ENCODE peak calls at places on chromosomes 5 and 9, in six cellular contexts. C is CD4-positive, alpha-beta memory T cell; J is small intestine; T is kidney; Z is PC-3; Q is aorta. D is an unnamed sample.

GRCh38 chr9:91583161-91583875 is 159.7 kb upstream of the NFIL3 start:
- DNase-seq in C (no peak), J (no peak), T (no peak), Z (no peak), Q (no peak), D (no peak)

GRCh38 chr9:2291980-2292704 is 277.0 kb downstream of the SMARCA2 start:
- DNase-seq in C (no peak), J (no peak), T (no peak), Z (peak; percentile 55), Q (no peak), D (no peak)

GRCh38 chr5:136457390-136458094 is 92.2 kb upstream of the TRPC7 start:
- DNase-seq in C (no peak), J (no peak), T (no peak), Z (no peak), Q (no peak), D (no peak)

GRCh38 chr9:128912270-128912853 is 8.4 kb upstream of the PHYHD1 start:
- DNase-seq in C (no peak), J (no peak), T (no peak), Z (peak; percentile 95), Q (no peak), D (no peak)

GRCh38 chr5:160511280-160511929 is 89.8 kb downstream of the PTTG1 start:
- DNase-seq in C (no peak), J (no peak), T (no peak), Z (no peak), Q (no peak), D (no peak)

GRCh38 chr5:75675779-75676178 is 41.5 kb downstream of the POC5 start:
- DNase-seq in C (no peak), J (no peak), T (no peak), Z (no peak), Q (no peak), D (no peak)

GRCh38 chr9:933356-933755 is 43.1 kb upstream of the DMRT3 start:
- DNase-seq in C (no peak), J (no peak), T (no peak), Z (no peak), Q (no peak), D (no peak)

GRCh38 chr9:131733601-131734061 is 6.2 kb downstream of the RAPGEF1 start:
- DNase-seq in C (no peak), J (peak; percentile 59), T (peak; percentile 77), Z (peak; percentile 94), Q (no peak), D (peak; percentile 35)

GRCh38 chr9:29325855-29326254 is 1752.6 kb upstream of the C9orf72 start:
- DNase-seq in C (no peak), J (no peak), T (no peak), Z (no peak), Q (no peak), D (no peak)

GRCh38 chr5:58872670-58873273 is 289.9 kb downstream of the RAB3C start:
- DNase-seq in C (no peak), J (no peak), T (no peak), Z (no peak), Q (no peak), D (no peak)

GRCh38 chr9:63817622-63818518 is 1467.1 kb downstream of the FOXD4L5 start:
- DNase-seq in C (peak; percentile 49), J (peak; percentile 13), T (peak; percentile 94), Z (no peak), Q (peak; percentile 88), D (peak; percentile 41)

GRCh38 chr5:68731255-68731654 is 362.6 kb upstream of the SLC30A5 start:
- DNase-seq in C (no peak), J (no peak), T (no peak), Z (no peak), Q (no peak), D (no peak)

GRCh38 chr5:68725905-68726683 is 367.7 kb upstream of the SLC30A5 start:
- DNase-seq in C (no peak), J (no peak), T (no peak), Z (no peak), Q (no peak), D (no peak)

GRCh38 chr5:68722357-68722756 is 371.5 kb upstream of the SLC30A5 start:
- DNase-seq in C (no peak), J (no peak), T (no peak), Z (no peak), Q (no peak), D (no peak)

GRCh38 chr5:68730220-68731010 is 363.4 kb upstream of the SLC30A5 start:
- DNase-seq in C (no peak), J (no peak), T (no peak), Z (no peak), Q (no peak), D (no peak)

DNA sequence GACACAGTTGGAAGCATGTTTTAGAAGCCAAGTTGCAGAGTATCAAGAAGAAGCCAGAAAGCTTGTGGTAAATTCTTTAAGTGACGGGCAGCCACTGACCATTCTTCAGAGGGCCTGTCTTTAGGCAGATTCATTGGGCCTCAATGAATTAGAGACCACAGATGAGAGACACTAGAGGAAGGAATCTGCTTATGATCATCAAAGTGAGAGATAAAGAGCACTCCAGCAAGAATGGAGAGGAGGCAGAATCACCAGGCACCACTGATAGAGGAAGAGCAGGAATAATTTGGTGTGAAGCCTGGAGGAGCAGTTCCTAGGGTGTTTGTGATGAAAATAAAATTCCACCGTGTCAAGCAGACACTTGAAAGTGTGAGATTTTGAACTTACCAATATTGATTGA is 365.9 kb upstream of the SLC30A5 start:
- DNase-seq in C (no peak), J (no peak), T (no peak), Z (no peak), Q (no peak), D (no peak)
- H3K4me1 ChIP-seq in C (no peaks in the 10 kb centered on the region), J (no peaks in the 10 kb centered on the region), T (peaks cover 3% of the 10 kb centered on the region), Z (no peaks in the 10 kb centered on the region), Q (no peaks in the 10 kb centered on the region), D (no peaks in the 10 kb centered on the region)

GRCh38 chr9:69323886-69324285 is 1.1 kb upstream of the ENTREP1 start:
- DNase-seq in C (no peak), J (peak; percentile 14), T (no peak), Z (no peak), Q (no peak), D (no peak)

GRCh38 chr9:69322256-69322655 is 2.8 kb upstream of the ENTREP1 start:
- DNase-seq in C (no peak), J (no peak), T (no peak), Z (no peak), Q (no peak), D (no peak)

GRCh38 chr9:69325409-69326212 is 596 bp downstream of the ENTREP1 start:
- DNase-seq in C (no peak), J (peak; percentile 38), T (peak; percentile 79), Z (no peak), Q (peak; percentile 71), D (peak; percentile 4)

GRCh38 chr9:69326261-69326660 is 1.2 kb downstream of the ENTREP1 start:
- DNase-seq in C (no peak), J (no peak), T (no peak), Z (no peak), Q (no peak), D (no peak)

GRCh38 chr9:69324549-69325401 is at the start of gene ENTREP1:
- DNase-seq in C (no peak), J (peak; percentile 75), T (peak; percentile 92), Z (peak; percentile 52), Q (peak; percentile 89), D (peak; percentile 7)
- H3K27ac ChIP-seq in C (no peak within 1 kb of the TSS), J (no peak within 1 kb of the TSS), T (peak within 1 kb of the TSS; percentile 29), Z (no peak within 1 kb of the TSS), Q (no peak within 1 kb of the TSS), D (no peak within 1 kb of the TSS)

DNA sequence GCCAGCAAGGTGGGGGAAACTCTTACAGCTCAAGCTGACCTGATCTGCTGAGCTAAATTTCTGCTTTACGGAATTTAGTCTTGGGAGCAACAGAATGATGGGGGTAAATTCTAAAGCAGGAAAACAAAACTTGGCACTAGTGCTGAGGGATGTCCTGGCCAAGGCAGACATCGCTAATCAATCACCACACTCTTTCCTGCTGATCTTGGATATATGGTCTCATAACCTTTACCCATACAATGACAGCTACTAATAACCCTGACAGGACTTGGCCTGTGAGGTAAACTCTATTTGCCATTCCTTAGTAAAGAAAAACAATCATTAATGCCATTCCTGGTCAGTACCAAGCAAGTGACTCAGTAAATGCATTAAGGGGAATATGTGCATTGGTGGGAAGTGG is 51.5 kb downstream of the PPARGC1B start:
- DNase-seq in C (no peak), J (peak; percentile 62), T (no peak), Z (peak; percentile 21), Q (peak; percentile 5), D (no peak)
- H3K4me1 ChIP-seq in C (peaks cover 5% of the 10 kb centered on the region), J (peaks cover 12% of the 10 kb centered on the region), T (peaks cover 11% of the 10 kb centered on the region), Z (peaks cover 19% of the 10 kb centered on the region), Q (no peaks in the 10 kb centered on the region), D (no peaks in the 10 kb centered on the region)

GRCh38 chr5:74652576-74652975 is 12.0 kb upstream of the ENC1 start:
- DNase-seq in C (no peak), J (no peak), T (no peak), Z (no peak), Q (no peak), D (no peak)

GRCh38 chr5:74651710-74652109 is 11.2 kb upstream of the ENC1 start:
- DNase-seq in C (no peak), J (peak; percentile 38), T (no peak), Z (no peak), Q (no peak), D (no peak)

GRCh38 chr5:74647096-74647495 is 6.6 kb upstream of the ENC1 start:
- DNase-seq in C (no peak), J (no peak), T (no peak), Z (no peak), Q (no peak), D (no peak)

GRCh38 chr5:74648835-74649286 is 8.3 kb upstream of the ENC1 start:
- DNase-seq in C (peak; percentile 59), J (peak; percentile 64), T (no peak), Z (peak; percentile 71), Q (no peak), D (no peak)

GRCh38 chr5:74649421-74649973 is 9.0 kb upstream of the ENC1 start:
- DNase-seq in C (no peak), J (no peak), T (no peak), Z (no peak), Q (no peak), D (no peak)
- H3K27ac ChIP-seq in C (no peak overlapping the region), J (no peak overlapping the region), T (no peak overlapping the region), Z (no peak overlapping the region), Q (no peak overlapping the region), D (no peak overlapping the region)

DNA sequence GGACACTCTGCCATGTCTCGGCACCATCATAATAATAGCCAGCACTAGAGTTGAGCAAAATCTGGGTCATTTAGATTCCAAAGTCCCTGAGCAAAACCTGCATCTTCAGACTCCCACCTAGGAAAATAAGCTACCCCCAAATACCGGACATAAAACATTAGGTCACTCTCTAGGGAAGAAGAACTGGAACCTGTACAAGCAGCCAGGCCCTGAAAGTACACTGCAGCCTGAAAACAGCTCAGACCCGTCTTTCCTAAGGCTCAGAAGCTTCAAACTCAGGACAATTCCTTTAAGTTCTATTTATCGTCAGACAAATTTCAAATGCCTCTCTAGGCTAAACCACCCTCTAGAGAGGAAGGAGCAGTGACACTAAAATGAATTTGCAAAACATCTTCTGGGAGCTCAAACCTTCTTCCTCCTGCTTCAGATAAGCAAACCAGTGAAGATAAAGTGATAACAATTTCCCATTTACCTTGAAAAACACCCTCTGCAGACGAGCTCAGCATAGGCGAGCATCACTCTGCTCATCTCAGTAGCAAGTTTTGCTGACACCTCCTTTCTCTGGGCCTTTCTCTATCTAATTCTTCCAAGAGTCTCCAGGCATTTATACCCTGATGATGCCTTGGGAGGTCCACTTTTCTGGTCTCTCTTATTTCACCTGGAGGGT is 34.0 kb downstream of the ADAM19 start:
- DNase-seq in C (peak; percentile 52), J (no peak), T (no peak), Z (no peak), Q (no peak), D (peak; percentile 85)
- H3K4me1 ChIP-seq in C (peaks cover 100% of the 10 kb centered on the region), J (peaks cover 16% of the 10 kb centered on the region), T (peaks cover 7% of the 10 kb centered on the region), Z (peaks cover 6% of the 10 kb centered on the region), Q (peaks cover 1% of the 10 kb centered on the region), D (peaks cover 84% of the 10 kb centered on the region)

GRCh38 chr5:157528036-157528632 is 47.4 kb downstream of the ADAM19 start:
- DNase-seq in C (no peak), J (no peak), T (no peak), Z (no peak), Q (no peak), D (no peak)
- H3K27ac ChIP-seq in C (no peak overlapping the region), J (peak overlapping the region; percentile 32), T (no peak overlapping the region), Z (no peak overlapping the region), Q (no peak overlapping the region), D (no peak overlapping the region)

D was measured in CD4-positive, CD25-positive, alpha-beta regulatory T cell.